ENCODE peak calls at places on chromosome 13, in seven cellular contexts. J, U, L, B, T, M and H are unnamed samples.

GRCh38 chr13:99991806-99992242 is 10.2 kb downstream of the ZIC2 start:
- DNase-seq in J (peak; percentile 79), U (peak; percentile 35), L (no peak), B (peak; percentile 97), T (no peak), M (no peak), H (no peak)

GRCh38 chr13:90640976-90641375 is 706.5 kb upstream of the MIR17HG start:
- DNase-seq in J (no peak), U (no peak), L (no peak), B (no peak), T (no peak), M (no peak), H (peak; percentile 64)

GRCh38 chr13:92187378-92187989 is 789.1 kb downstream of the GPC5 start:
- DNase-seq in J (peak; percentile 49), U (no peak), L (no peak), B (peak; percentile 60), T (no peak), M (no peak), H (peak; percentile 63)

GRCh38 chr13:112859128-112859816 is 109.7 kb upstream of the MCF2L start:
- DNase-seq in J (no peak), U (peak; percentile 7), L (no peak), B (no peak), T (no peak), M (no peak), H (no peak)

GRCh38 chr13:40503966-40504591 is 162.4 kb downstream of the FOXO1 start:
- DNase-seq in J (no peak), U (no peak), L (no peak), B (no peak), T (peak; percentile 70), M (no peak), H (peak; percentile 88)

GRCh38 chr13:89514534-89515312 is 1832.8 kb upstream of the MIR17HG start:
- DNase-seq in J (no peak), U (no peak), L (no peak), B (peak; percentile 66), T (no peak), M (no peak), H (peak; percentile 68)

GRCh38 chr13:32125221-32125621 is 93.6 kb downstream of the FRY start:
- DNase-seq in J (no peak), U (no peak), L (no peak), B (no peak), T (no peak), M (no peak), H (peak; percentile 69)

GRCh38 chr13:29496241-29496712 is 99.2 kb downstream of the SLC7A1 start:
- DNase-seq in J (no peak), U (no peak), L (no peak), B (no peak), T (no peak), M (no peak), H (no peak)

GRCh38 chr13:94617389-94618000 is 15.8 kb downstream of the GPR180 start:
- DNase-seq in J (no peak), U (no peak), L (no peak), B (peak; percentile 42), T (peak; percentile 21), M (peak; percentile 39), H (peak; percentile 44)

GRCh38 chr13:35727881-35728280 is 251.4 kb upstream of the MAB21L1 start:
- DNase-seq in J (no peak), U (no peak), L (no peak), B (no peak), T (no peak), M (no peak), H (no peak)